ENCODE peak calls at places on chromosomes 13 and 19, in seven cellular contexts. One of them, this sample, is unnamed.
A peak's percentile ranks its signal among the peaks of the same experiment; 100 is the strongest.

GRCh38 chr19:49387936-49388372 is at the start of gene KASH5:
- DNase-seq in stomach: peak; percentile 83
- DNase-seq in left lung: peak; percentile 89
- DNase-seq in hepatocyte: no peak
- DNase-seq in neural progenitor cell: no peak
- DNase-seq in cardiac muscle cell: peak; percentile 77
- DNase-seq in CD8-positive, alpha-beta T cell: peak; percentile 81
- DNase-seq in this sample: no peak

GRCh38 chr19:54517483-54517882 is 14.9 kb downstream of the LAIR2 start:
- DNase-seq in stomach: peak; percentile 37
- DNase-seq in left lung: peak; percentile 38
- DNase-seq in hepatocyte: peak; percentile 41
- DNase-seq in neural progenitor cell: peak; percentile 60
- DNase-seq in cardiac muscle cell: peak; percentile 46
- DNase-seq in CD8-positive, alpha-beta T cell: peak; percentile 47
- DNase-seq in this sample: no peak

GRCh38 chr13:104132849-104133248 is 1066.6 kb upstream of the SLC10A2 start:
- DNase-seq in stomach: no peak
- DNase-seq in left lung: no peak
- DNase-seq in hepatocyte: no peak
- DNase-seq in neural progenitor cell: peak; percentile 3
- DNase-seq in cardiac muscle cell: no peak
- DNase-seq in CD8-positive, alpha-beta T cell: no peak
- DNase-seq in this sample: no peak

GRCh38 chr13:83498486-83499190 is 383.6 kb downstream of the SLITRK1 start:
- DNase-seq in stomach: no peak
- DNase-seq in left lung: no peak
- DNase-seq in hepatocyte: no peak
- DNase-seq in neural progenitor cell: no peak
- DNase-seq in cardiac muscle cell: peak; percentile 21
- DNase-seq in CD8-positive, alpha-beta T cell: no peak
- DNase-seq in this sample: no peak

GRCh38 chr13:28052945-28053344 is 47.4 kb downstream of the FLT3 start:
- DNase-seq in stomach: no peak
- DNase-seq in left lung: no peak
- DNase-seq in hepatocyte: no peak
- DNase-seq in neural progenitor cell: no peak
- DNase-seq in cardiac muscle cell: no peak
- DNase-seq in CD8-positive, alpha-beta T cell: no peak
- DNase-seq in this sample: no peak

GRCh38 chr19:6458695-6459355 is 767 bp downstream of the SLC25A23 start:
- DNase-seq in stomach: peak; percentile 53
- DNase-seq in left lung: peak; percentile 40
- DNase-seq in hepatocyte: peak; percentile 44
- DNase-seq in neural progenitor cell: peak; percentile 11
- DNase-seq in cardiac muscle cell: no peak
- DNase-seq in CD8-positive, alpha-beta T cell: no peak
- DNase-seq in this sample: no peak

GRCh38 chr13:101140087-101140770 is 276.1 kb downstream of the NALCN start:
- DNase-seq in stomach: no peak
- DNase-seq in left lung: no peak
- DNase-seq in hepatocyte: no peak
- DNase-seq in neural progenitor cell: no peak
- DNase-seq in cardiac muscle cell: no peak
- DNase-seq in CD8-positive, alpha-beta T cell: no peak
- DNase-seq in this sample: no peak

GRCh38 chr13:55439450-55439849 is 1701.3 kb upstream of the PRR20A start:
- DNase-seq in stomach: no peak
- DNase-seq in left lung: no peak
- DNase-seq in hepatocyte: no peak
- DNase-seq in neural progenitor cell: peak; percentile 33
- DNase-seq in cardiac muscle cell: no peak
- DNase-seq in CD8-positive, alpha-beta T cell: no peak
- DNase-seq in this sample: no peak

GRCh38 chr19:16509141-16510061 is 13.2 kb downstream of the C19orf44 start:
- DNase-seq in stomach: no peak
- DNase-seq in left lung: no peak
- DNase-seq in hepatocyte: no peak
- DNase-seq in neural progenitor cell: no peak
- DNase-seq in cardiac muscle cell: peak; percentile 77
- DNase-seq in CD8-positive, alpha-beta T cell: no peak
- DNase-seq in this sample: peak; percentile 41

DNA sequence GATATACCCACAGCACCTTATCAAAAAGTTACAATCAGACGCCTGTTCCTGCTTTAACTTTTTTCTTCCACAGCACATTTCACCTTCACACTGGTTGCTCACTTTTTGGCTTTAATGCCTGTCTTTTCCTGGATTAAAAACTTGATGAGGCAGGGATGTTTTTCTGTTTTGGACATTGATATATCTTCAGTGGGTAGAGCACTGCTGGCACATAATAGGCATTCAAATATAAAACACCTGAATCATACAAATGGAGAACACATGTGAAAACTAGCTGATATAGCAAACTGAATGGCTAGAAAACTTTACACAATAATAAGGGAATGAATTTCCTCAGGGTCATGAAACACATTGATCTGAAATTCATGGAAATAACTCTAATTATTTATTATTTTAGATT is 65.6 kb downstream of the STARD13 start:
- DNase-seq in stomach: no peak
- DNase-seq in left lung: no peak
- DNase-seq in hepatocyte: no peak
- DNase-seq in neural progenitor cell: no peak
- DNase-seq in cardiac muscle cell: no peak
- DNase-seq in CD8-positive, alpha-beta T cell: no peak
- DNase-seq in this sample: no peak
- H3K27ac ChIP-seq in stomach: no peak overlapping the region
- H3K27ac ChIP-seq in left lung: no peak overlapping the region
- H3K27ac ChIP-seq in hepatocyte: no peak overlapping the region
- H3K27ac ChIP-seq in neural progenitor cell: no peak overlapping the region
- H3K27ac ChIP-seq in cardiac muscle cell: no peak overlapping the region
- H3K27ac ChIP-seq in CD8-positive, alpha-beta T cell: no peak overlapping the region
- H3K27ac ChIP-seq in this sample: no peak overlapping the region

GRCh38 chr19:17829855-17830566 is 8.7 kb upstream of the INSL3 start:
- DNase-seq in stomach: no peak
- DNase-seq in left lung: no peak
- DNase-seq in hepatocyte: peak; percentile 72
- DNase-seq in neural progenitor cell: peak; percentile 89
- DNase-seq in cardiac muscle cell: peak; percentile 31
- DNase-seq in CD8-positive, alpha-beta T cell: no peak
- DNase-seq in this sample: peak; percentile 14
- H3K27ac ChIP-seq in stomach: no peak overlapping the region
- H3K27ac ChIP-seq in left lung: no peak overlapping the region
- H3K27ac ChIP-seq in hepatocyte: no peak overlapping the region
- H3K27ac ChIP-seq in neural progenitor cell: peak overlapping the region; percentile 15
- H3K27ac ChIP-seq in cardiac muscle cell: peak overlapping the region; percentile 15
- H3K27ac ChIP-seq in CD8-positive, alpha-beta T cell: no peak overlapping the region
- H3K27ac ChIP-seq in this sample: no peak overlapping the region

DNA sequence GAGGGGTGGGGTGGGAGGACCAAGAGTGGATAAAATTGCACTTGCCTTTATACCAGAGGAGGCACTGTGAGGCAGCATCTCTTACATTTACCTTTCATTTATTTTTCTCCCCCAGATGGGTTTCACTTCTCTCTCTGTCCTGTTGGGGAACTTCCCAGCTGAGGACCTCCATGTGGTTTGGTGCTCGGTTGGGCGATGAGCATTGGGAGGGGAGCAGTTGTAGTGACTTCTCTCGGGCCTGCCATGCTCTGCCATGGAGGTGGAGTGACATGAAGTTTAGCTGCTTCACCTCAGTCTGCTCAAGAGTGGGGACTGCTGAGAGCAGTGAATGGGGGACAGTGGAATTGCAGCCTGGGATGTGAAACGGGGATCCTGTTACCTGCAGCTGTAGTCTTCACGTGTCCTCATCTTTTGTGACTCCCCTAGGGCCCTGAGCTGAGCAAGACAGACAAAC is 23.1 kb upstream of the CXCL17 start:
- DNase-seq in stomach: no peak
- DNase-seq in left lung: no peak
- DNase-seq in hepatocyte: no peak
- DNase-seq in neural progenitor cell: no peak
- DNase-seq in cardiac muscle cell: no peak
- DNase-seq in CD8-positive, alpha-beta T cell: no peak
- DNase-seq in this sample: no peak
- H3K27ac ChIP-seq in stomach: peak overlapping the region; percentile 26
- H3K27ac ChIP-seq in left lung: no peak overlapping the region
- H3K27ac ChIP-seq in hepatocyte: peak overlapping the region; percentile 75
- H3K27ac ChIP-seq in neural progenitor cell: no peak overlapping the region
- H3K27ac ChIP-seq in cardiac muscle cell: no peak overlapping the region
- H3K27ac ChIP-seq in CD8-positive, alpha-beta T cell: no peak overlapping the region
- H3K27ac ChIP-seq in this sample: no peak overlapping the region

DNA sequence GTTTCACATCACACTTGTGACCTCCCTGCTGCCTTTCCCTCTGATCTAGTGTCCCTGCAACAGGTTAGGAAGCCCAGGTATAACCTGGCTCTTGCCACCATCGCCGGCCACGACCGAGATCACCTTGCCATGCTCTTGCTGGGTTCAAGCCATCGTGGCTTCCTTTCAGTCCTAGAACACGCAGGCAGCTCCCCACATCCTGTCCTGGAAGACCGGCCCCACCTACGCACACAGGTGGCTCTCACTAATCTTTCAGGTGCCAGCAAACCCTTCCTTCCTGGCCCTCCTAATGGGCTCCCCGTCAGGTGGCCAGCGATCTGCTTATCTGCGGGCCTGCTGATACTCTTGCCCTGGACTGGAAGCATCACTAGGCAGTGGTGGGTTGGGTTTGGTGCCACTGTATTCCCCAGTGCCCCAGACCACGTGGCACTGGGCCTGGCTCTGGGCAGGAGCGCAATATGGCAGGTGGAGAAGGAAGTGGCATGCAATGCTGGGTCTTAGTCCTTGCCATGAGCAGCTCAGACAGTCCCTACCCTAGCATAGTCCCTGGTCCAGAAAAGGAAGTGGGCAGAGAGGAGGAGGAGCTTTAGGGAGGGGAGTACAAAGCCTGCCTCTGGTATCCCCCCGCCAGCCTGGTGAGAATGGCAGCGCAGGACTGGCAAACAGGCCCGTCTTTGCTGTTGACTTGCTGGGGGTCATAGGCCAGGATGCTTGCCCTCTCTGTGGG is 11.8 kb downstream of the PPP1R37 start:
- DNase-seq in stomach: no peak
- DNase-seq in left lung: no peak
- DNase-seq in hepatocyte: no peak
- DNase-seq in neural progenitor cell: no peak
- DNase-seq in cardiac muscle cell: no peak
- DNase-seq in CD8-positive, alpha-beta T cell: no peak
- DNase-seq in this sample: no peak
- H3K27ac ChIP-seq in stomach: peak overlapping the region; percentile 77
- H3K27ac ChIP-seq in left lung: no peak overlapping the region
- H3K27ac ChIP-seq in hepatocyte: peak overlapping the region; percentile 95
- H3K27ac ChIP-seq in neural progenitor cell: peak overlapping the region; percentile 75
- H3K27ac ChIP-seq in cardiac muscle cell: no peak overlapping the region
- H3K27ac ChIP-seq in CD8-positive, alpha-beta T cell: no peak overlapping the region
- H3K27ac ChIP-seq in this sample: no peak overlapping the region

GRCh38 chr19:1126984-1127760 is 23.4 kb downstream of the GPX4 start:
- DNase-seq in stomach: no peak
- DNase-seq in left lung: no peak
- DNase-seq in hepatocyte: no peak
- DNase-seq in neural progenitor cell: no peak
- DNase-seq in cardiac muscle cell: no peak
- DNase-seq in CD8-positive, alpha-beta T cell: no peak
- DNase-seq in this sample: no peak
- H3K27ac ChIP-seq in stomach: no peak overlapping the region
- H3K27ac ChIP-seq in left lung: no peak overlapping the region
- H3K27ac ChIP-seq in hepatocyte: no peak overlapping the region
- H3K27ac ChIP-seq in neural progenitor cell: no peak overlapping the region
- H3K27ac ChIP-seq in cardiac muscle cell: no peak overlapping the region
- H3K27ac ChIP-seq in CD8-positive, alpha-beta T cell: no peak overlapping the region
- H3K27ac ChIP-seq in this sample: no peak overlapping the region

GRCh38 chr13:110197041-110197440 is 109.9 kb downstream of the COL4A1 start:
- DNase-seq in stomach: no peak
- DNase-seq in left lung: no peak
- DNase-seq in hepatocyte: peak; percentile 39
- DNase-seq in neural progenitor cell: no peak
- DNase-seq in cardiac muscle cell: peak; percentile 81
- DNase-seq in CD8-positive, alpha-beta T cell: no peak
- DNase-seq in this sample: no peak
- H3K27ac ChIP-seq in stomach: no peak overlapping the region
- H3K27ac ChIP-seq in left lung: no peak overlapping the region
- H3K27ac ChIP-seq in hepatocyte: peak overlapping the region; percentile 69
- H3K27ac ChIP-seq in neural progenitor cell: no peak overlapping the region
- H3K27ac ChIP-seq in cardiac muscle cell: no peak overlapping the region
- H3K27ac ChIP-seq in CD8-positive, alpha-beta T cell: no peak overlapping the region
- H3K27ac ChIP-seq in this sample: no peak overlapping the region

GRCh38 chr19:1956868-1957492 is 16.0 kb downstream of the CSNK1G2 start:
- DNase-seq in stomach: no peak
- DNase-seq in left lung: no peak
- DNase-seq in hepatocyte: no peak
- DNase-seq in neural progenitor cell: peak; percentile 40
- DNase-seq in cardiac muscle cell: no peak
- DNase-seq in CD8-positive, alpha-beta T cell: no peak
- DNase-seq in this sample: peak; percentile 85
- H3K27ac ChIP-seq in stomach: no peak overlapping the region
- H3K27ac ChIP-seq in left lung: no peak overlapping the region
- H3K27ac ChIP-seq in hepatocyte: no peak overlapping the region
- H3K27ac ChIP-seq in neural progenitor cell: no peak overlapping the region
- H3K27ac ChIP-seq in cardiac muscle cell: no peak overlapping the region
- H3K27ac ChIP-seq in CD8-positive, alpha-beta T cell: no peak overlapping the region
- H3K27ac ChIP-seq in this sample: peak overlapping the region; percentile 4

This sample was measured in caudate nucleus.